ENCODE peak calls at places on chromosomes 7 and 10, in seven cellular contexts. P is HCT116; Z is upper lobe of right lung; K is tibial artery; N is CD8-positive, alpha-beta memory T cell; O is left ventricle myocardium inferior; Q is neural progenitor cell. H is an unnamed sample. For H3K9me3, the result is how much of the 10 kb centered on the place peaks cover.

GRCh38 chr7:121138262-121138933 is 149.9 kb downstream of the CPED1 start:
- DNase-seq in O (no peak), K (no peak), Q (no peak), N (no peak), Z (no peak), P (no peak), H (no peak)

GRCh38 chr7:102318482-102318971 is 31.9 kb downstream of the SH2B2 start:
- DNase-seq in P (peak), Q (no peak), Z (no peak), O (no peak), K (no peak), N (no peak), H (no peak)

GRCh38 chr7:80147543-80148376 is 13.1 kb downstream of the GNAI1 start:
- DNase-seq in O (no peak), N (no peak), Q (no peak), Z (no peak), P (no peak), K (no peak), H (no peak)

GRCh38 chr7:90474284-90475210 is 5.1 kb downstream of the PTTG1IP2 start:
- DNase-seq in N (no peak), O (no peak), P (peak), Z (no peak), Q (no peak), K (no peak), H (no peak)

GRCh38 chr10:30647089-30647488 is 17.5 kb upstream of the LYZL2 start:
- DNase-seq in O (no peak), Q (no peak), P (no peak), N (no peak), K (no peak), Z (no peak), H (no peak)

GRCh38 chr7:6258440-6259182 is 13.8 kb downstream of the CYTH3 start:
- DNase-seq in Z (no peak), O (no peak), P (no peak), N (no peak), Q (no peak), K (no peak), H (no peak)

GRCh38 chr7:101121996-101122932 is 4.6 kb upstream of the SERPINE1 start:
- DNase-seq in N (no peak), P (peak), O (peak), Q (peak), K (peak), Z (peak), H (no peak)

GRCh38 chr10:14547826-14548225 is 217.1 kb upstream of the FRMD4A start:
- DNase-seq in Q (peak), Z (no peak), O (no peak), N (no peak), P (no peak), K (no peak), H (no peak)

GRCh38 chr10:35135861-35136260 is 9.2 kb downstream of the CREM start:
- DNase-seq in Z (no peak), P (no peak), O (no peak), N (no peak), K (no peak), Q (no peak), H (peak)

GRCh38 chr10:62000037-62000603 is 98.6 kb downstream of the ARID5B start:
- DNase-seq in P (no peak), Z (no peak), N (no peak), Q (no peak), K (no peak), O (no peak), H (no peak)

GRCh38 chr7:73892003-73892975 is 31.3 kb downstream of the TMEM270 start:
- DNase-seq in O (peak), K (no peak), N (no peak), Q (no peak), Z (no peak), P (no peak), H (no peak)

GRCh38 chr7:91239171-91239604 is 25.0 kb upstream of the FZD1 start:
- DNase-seq in N (no peak), Z (no peak), Q (no peak), O (no peak), P (no peak), K (no peak), H (no peak)

GRCh38 chr7:96508371-96508770 is 186.5 kb upstream of the SLC25A13 start:
- DNase-seq in Q (no peak), O (no peak), K (no peak), P (no peak), N (no peak), Z (no peak), H (no peak)

GRCh38 chr7:66575398-66575797 is 53.3 kb upstream of the KCTD7 start:
- DNase-seq in N (no peak), K (no peak), Q (no peak), Z (no peak), P (no peak), O (no peak), H (no peak)

GRCh38 chr10:115909037-115909436 is 364.0 kb downstream of the GFRA1 start:
- DNase-seq in K (no peak), Q (no peak), O (no peak), Z (no peak), P (no peak), N (no peak), H (no peak)

GRCh38 chr7:1887251-1887650 is 217.2 kb downstream of the ELFN1 start:
- DNase-seq in Z (no peak), N (no peak), Q (no peak), O (no peak), P (no peak), K (no peak), H (no peak)

GRCh38 chr7:66377045-66377444 is 171.9 kb downstream of the TPST1 start:
- DNase-seq in N (no peak), Q (no peak), O (no peak), Z (no peak), K (no peak), P (no peak), H (no peak)

GRCh38 chr10:51074238-51075028 is at the start of gene PRKG1:
- DNase-seq in Q (peak), O (peak), P (no peak), N (no peak), Z (peak), K (peak), H (no peak)
- H3K27ac ChIP-seq in Q (peak), O (peak), P (no peak), N (no peak), Z (peak), K (peak), H (no peak)

GRCh38 chr7:150341263-150342118 is at the start of gene RARRES2:
- DNase-seq in O (peak), K (peak), P (no peak), Z (peak), N (no peak), Q (peak), H (no peak)
- H3K4me3 ChIP-seq in O (peak), K (peak), P (no peak), Z (peak), N (no peak), Q (peak), H (no peak)

GRCh38 chr10:129870926-129871660 is 93.0 kb downstream of the EBF3 start:
- DNase-seq in Q (peak), O (no peak), Z (no peak), N (no peak), P (no peak), K (no peak), H (no peak)

GRCh38 chr10:129867780-129868179 is 96.3 kb downstream of the EBF3 start:
- DNase-seq in Z (no peak), O (no peak), N (no peak), K (no peak), Q (no peak), P (no peak), H (no peak)

GRCh38 chr10:129872001-129872400 is 92.1 kb downstream of the EBF3 start:
- DNase-seq in K (no peak), O (no peak), P (no peak), Q (peak), N (no peak), Z (no peak), H (no peak)

GRCh38 chr10:129868470-129869035 is 95.5 kb downstream of the EBF3 start:
- DNase-seq in K (no peak), Q (no peak), Z (no peak), N (no peak), P (no peak), O (no peak), H (no peak)

DNA sequence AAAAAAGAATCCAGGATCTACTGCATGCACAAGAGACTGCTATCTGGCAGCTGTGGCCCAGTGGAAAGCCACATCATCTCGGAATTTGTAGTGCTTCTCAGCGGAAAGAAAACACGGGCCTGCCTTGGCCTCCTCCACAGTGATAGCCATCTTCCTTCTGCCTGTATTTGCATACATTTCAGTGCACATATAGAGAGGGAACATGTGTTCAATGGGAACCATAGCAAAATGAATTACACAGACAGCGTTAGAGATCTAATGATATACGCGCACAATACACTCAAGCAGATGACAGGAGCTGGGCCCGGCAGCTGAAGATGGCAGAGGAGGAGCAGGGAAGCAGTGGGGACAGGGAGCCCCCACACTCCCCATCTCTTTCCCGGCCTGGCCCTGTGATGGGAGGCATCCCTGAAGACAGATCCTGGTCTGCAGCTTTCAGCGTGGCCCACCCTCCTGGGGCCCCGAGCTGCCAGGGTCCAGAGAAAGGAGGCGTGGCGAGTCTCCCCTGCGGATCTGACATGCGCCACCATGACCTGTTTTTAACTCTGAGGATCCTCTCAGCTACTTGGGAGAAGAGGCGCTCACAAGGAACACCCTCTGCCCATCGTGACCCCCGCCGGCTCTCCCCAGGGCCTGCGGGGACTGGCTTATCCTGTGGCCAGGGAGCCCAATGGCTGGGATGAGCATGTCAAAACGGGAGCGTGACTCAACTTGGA is 93.9 kb downstream of the EBF3 start:
- DNase-seq in P (no peak), Q (no peak), K (no peak), Z (no peak), O (no peak), N (no peak), H (no peak)
- H3K9me3 ChIP-seq in P (under half), Q (under half), K (under half), Z (under half), O (under half), N (under half), H (under half)

GRCh38 chr10:64115471-64115870 is 594.3 kb downstream of the REEP3 start:
- DNase-seq in O (no peak), N (no peak), Q (no peak), P (no peak), Z (no peak), K (no peak), H (no peak)
- H3K27ac ChIP-seq in O (no peak), N (no peak), Q (no peak), P (no peak), Z (no peak), K (no peak), H (no peak)

DNA sequence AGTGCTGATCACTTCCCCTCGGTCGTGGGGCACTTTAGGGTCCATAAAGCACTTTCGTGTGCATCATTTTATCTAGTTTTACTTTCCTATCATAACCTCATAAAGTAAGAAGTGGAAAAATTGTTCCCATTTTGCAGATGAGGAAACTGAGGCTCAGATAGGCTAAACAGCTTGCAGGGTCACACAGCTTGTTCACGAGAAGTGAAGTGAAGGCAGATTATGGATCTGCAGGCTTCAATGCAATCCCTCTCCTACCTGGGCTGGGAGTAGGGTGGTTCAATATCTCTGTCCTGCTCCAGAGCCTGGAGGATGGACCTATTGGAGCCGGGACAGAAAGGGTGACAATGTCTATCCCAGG is 10.8 kb upstream of the ZNF467 start:
- DNase-seq in P (no peak), N (no peak), Z (no peak), Q (no peak), K (no peak), O (no peak), H (no peak)
- H3K4me3 ChIP-seq in P (no peak), N (no peak), Z (no peak), Q (no peak), K (no peak), O (no peak), H (no peak)

GRCh38 chr10:22410394-22410793 is 65.1 kb downstream of the SPAG6 start:
- DNase-seq in Q (no peak), P (no peak), K (no peak), O (no peak), N (no peak), Z (no peak), H (no peak)
- H3K9me3 ChIP-seq in Q (under half), P (under half), K (under half), O (under half), N (under half), Z (under half), H (under half)

GRCh38 chr10:75294518-75294865 is 58.7 kb upstream of the COMTD1 start:
- DNase-seq in P (no peak), K (no peak), O (peak), N (no peak), Q (peak), Z (peak), H (no peak)
- H3K27ac ChIP-seq in P (no peak), K (peak), O (peak), N (no peak), Q (no peak), Z (peak), H (no peak)

H was measured in effector memory CD4-positive, alpha-beta T cell.